ENCODE peak calls at places on chromosomes 13 and 19, in ten cellular contexts. One of them, this sample, is unnamed.

GRCh38 chr19:58538257-58539168 is 5.4 kb upstream of the TRIM28 start:
- DNase-seq in SK-N-SH: no peak
- DNase-seq in heart right ventricle: peak; percentile 54
- DNase-seq in cardiac muscle cell: peak; percentile 86
- DNase-seq in keratinocyte: no peak
- DNase-seq in psoas muscle: no peak
- DNase-seq in uterus: no peak
- DNase-seq in fibroblast of lung: no peak
- DNase-seq in heart left ventricle: peak; percentile 63
- DNase-seq in PC-9: no peak
- DNase-seq in this sample: no peak

GRCh38 chr19:39032164-39032918 is at the start of gene FBXO27:
- DNase-seq in SK-N-SH: peak; percentile 84
- DNase-seq in heart right ventricle: peak; percentile 30
- DNase-seq in cardiac muscle cell: peak; percentile 6
- DNase-seq in keratinocyte: no peak
- DNase-seq in psoas muscle: peak; percentile 22
- DNase-seq in uterus: no peak
- DNase-seq in fibroblast of lung: no peak
- DNase-seq in heart left ventricle: peak; percentile 27
- DNase-seq in PC-9: peak; percentile 67
- DNase-seq in this sample: no peak

GRCh38 chr19:41872775-41873647 is 4.1 kb upstream of the CD79A start:
- DNase-seq in SK-N-SH: peak; percentile 72
- DNase-seq in heart right ventricle: peak; percentile 61
- DNase-seq in cardiac muscle cell: peak; percentile 76
- DNase-seq in keratinocyte: no peak
- DNase-seq in psoas muscle: peak; percentile 42
- DNase-seq in uterus: no peak
- DNase-seq in fibroblast of lung: peak; percentile 58
- DNase-seq in heart left ventricle: peak; percentile 70
- DNase-seq in PC-9: peak; percentile 79
- DNase-seq in this sample: no peak

GRCh38 chr13:19152403-19152802 is 29.2 kb downstream of the TUBA3C start:
- DNase-seq in SK-N-SH: no peak
- DNase-seq in heart right ventricle: no peak
- DNase-seq in cardiac muscle cell: no peak
- DNase-seq in keratinocyte: no peak
- DNase-seq in psoas muscle: no peak
- DNase-seq in uterus: no peak
- DNase-seq in fibroblast of lung: no peak
- DNase-seq in heart left ventricle: no peak
- DNase-seq in PC-9: no peak
- DNase-seq in this sample: no peak

GRCh38 chr13:112671359-112671758 is 18.5 kb upstream of the ATP11A start:
- DNase-seq in SK-N-SH: no peak
- DNase-seq in heart right ventricle: no peak
- DNase-seq in cardiac muscle cell: no peak
- DNase-seq in keratinocyte: no peak
- DNase-seq in psoas muscle: no peak
- DNase-seq in uterus: peak; percentile 6
- DNase-seq in fibroblast of lung: no peak
- DNase-seq in heart left ventricle: no peak
- DNase-seq in PC-9: no peak
- DNase-seq in this sample: no peak

GRCh38 chr13:20489185-20489820 is 36.4 kb downstream of the CRYL1 start:
- DNase-seq in SK-N-SH: no peak
- DNase-seq in heart right ventricle: no peak
- DNase-seq in cardiac muscle cell: no peak
- DNase-seq in keratinocyte: no peak
- DNase-seq in psoas muscle: no peak
- DNase-seq in uterus: no peak
- DNase-seq in fibroblast of lung: peak; percentile 68
- DNase-seq in heart left ventricle: no peak
- DNase-seq in PC-9: peak; percentile 53
- DNase-seq in this sample: no peak

GRCh38 chr13:89294115-89294867 is 1623.1 kb downstream of the SLITRK5 start:
- DNase-seq in SK-N-SH: no peak
- DNase-seq in heart right ventricle: no peak
- DNase-seq in cardiac muscle cell: no peak
- DNase-seq in keratinocyte: no peak
- DNase-seq in psoas muscle: no peak
- DNase-seq in uterus: no peak
- DNase-seq in fibroblast of lung: no peak
- DNase-seq in heart left ventricle: no peak
- DNase-seq in PC-9: no peak
- DNase-seq in this sample: no peak

GRCh38 chr19:7783991-7784421 is 21.0 kb downstream of the CLEC4M start:
- DNase-seq in SK-N-SH: no peak
- DNase-seq in heart right ventricle: no peak
- DNase-seq in cardiac muscle cell: no peak
- DNase-seq in keratinocyte: peak; percentile 69
- DNase-seq in psoas muscle: no peak
- DNase-seq in uterus: no peak
- DNase-seq in fibroblast of lung: peak; percentile 53
- DNase-seq in heart left ventricle: no peak
- DNase-seq in PC-9: peak; percentile 100
- DNase-seq in this sample: no peak

GRCh38 chr19:16627194-16627927 is 643 bp downstream of the MED26 start:
- DNase-seq in SK-N-SH: peak; percentile 44
- DNase-seq in heart right ventricle: no peak
- DNase-seq in cardiac muscle cell: peak; percentile 24
- DNase-seq in keratinocyte: no peak
- DNase-seq in psoas muscle: no peak
- DNase-seq in uterus: no peak
- DNase-seq in fibroblast of lung: peak; percentile 3
- DNase-seq in heart left ventricle: peak; percentile 29
- DNase-seq in PC-9: no peak
- DNase-seq in this sample: no peak

GRCh38 chr19:42023121-42023942 is 29.3 kb upstream of the ATP1A3 start:
- DNase-seq in SK-N-SH: peak; percentile 63
- DNase-seq in heart right ventricle: no peak
- DNase-seq in cardiac muscle cell: peak; percentile 29
- DNase-seq in keratinocyte: no peak
- DNase-seq in psoas muscle: no peak
- DNase-seq in uterus: no peak
- DNase-seq in fibroblast of lung: peak; percentile 9
- DNase-seq in heart left ventricle: no peak
- DNase-seq in PC-9: no peak
- DNase-seq in this sample: no peak

GRCh38 chr19:8401981-8402411 is 11.1 kb upstream of the MARCHF2 start:
- DNase-seq in SK-N-SH: no peak
- DNase-seq in heart right ventricle: no peak
- DNase-seq in cardiac muscle cell: no peak
- DNase-seq in keratinocyte: no peak
- DNase-seq in psoas muscle: no peak
- DNase-seq in uterus: no peak
- DNase-seq in fibroblast of lung: no peak
- DNase-seq in heart left ventricle: no peak
- DNase-seq in PC-9: no peak
- DNase-seq in this sample: no peak

GRCh38 chr13:80374453-80374852 is 33.5 kb upstream of the SPRY2 start:
- DNase-seq in SK-N-SH: no peak
- DNase-seq in heart right ventricle: peak; percentile 71
- DNase-seq in cardiac muscle cell: no peak
- DNase-seq in keratinocyte: no peak
- DNase-seq in psoas muscle: peak; percentile 82
- DNase-seq in uterus: peak; percentile 82
- DNase-seq in fibroblast of lung: no peak
- DNase-seq in heart left ventricle: peak; percentile 57
- DNase-seq in PC-9: no peak
- DNase-seq in this sample: no peak

GRCh38 chr19:40508739-40509260 is 42.0 kb downstream of the SPTBN4 start:
- DNase-seq in SK-N-SH: no peak
- DNase-seq in heart right ventricle: no peak
- DNase-seq in cardiac muscle cell: no peak
- DNase-seq in keratinocyte: no peak
- DNase-seq in psoas muscle: no peak
- DNase-seq in uterus: no peak
- DNase-seq in fibroblast of lung: no peak
- DNase-seq in heart left ventricle: no peak
- DNase-seq in PC-9: no peak
- DNase-seq in this sample: no peak

GRCh38 chr19:45667620-45668341 is at the start of gene GIPR:
- DNase-seq in SK-N-SH: peak; percentile 74
- DNase-seq in heart right ventricle: peak; percentile 71
- DNase-seq in cardiac muscle cell: peak; percentile 85
- DNase-seq in keratinocyte: peak; percentile 80
- DNase-seq in psoas muscle: peak; percentile 33
- DNase-seq in uterus: no peak
- DNase-seq in fibroblast of lung: no peak
- DNase-seq in heart left ventricle: peak; percentile 61
- DNase-seq in PC-9: peak; percentile 91
- DNase-seq in this sample: no peak

GRCh38 chr19:34171539-34171876 is 796 bp upstream of the LSM14A start:
- DNase-seq in SK-N-SH: no peak
- DNase-seq in heart right ventricle: no peak
- DNase-seq in cardiac muscle cell: no peak
- DNase-seq in keratinocyte: no peak
- DNase-seq in psoas muscle: no peak
- DNase-seq in uterus: no peak
- DNase-seq in fibroblast of lung: peak; percentile 73
- DNase-seq in heart left ventricle: no peak
- DNase-seq in PC-9: peak; percentile 44
- DNase-seq in this sample: no peak

GRCh38 chr19:45376045-45376724 is 5.8 kb upstream of the ERCC2 start:
- DNase-seq in SK-N-SH: peak; percentile 10
- DNase-seq in heart right ventricle: no peak
- DNase-seq in cardiac muscle cell: peak; percentile 54
- DNase-seq in keratinocyte: peak; percentile 69
- DNase-seq in psoas muscle: peak; percentile 55
- DNase-seq in uterus: peak; percentile 64
- DNase-seq in fibroblast of lung: peak; percentile 73
- DNase-seq in heart left ventricle: peak; percentile 60
- DNase-seq in PC-9: peak; percentile 94
- DNase-seq in this sample: peak; percentile 74

GRCh38 chr13:37225414-37226047 is 120.1 kb upstream of the CSNK1A1L start:
- DNase-seq in SK-N-SH: no peak
- DNase-seq in heart right ventricle: no peak
- DNase-seq in cardiac muscle cell: no peak
- DNase-seq in keratinocyte: no peak
- DNase-seq in psoas muscle: no peak
- DNase-seq in uterus: no peak
- DNase-seq in fibroblast of lung: peak; percentile 45
- DNase-seq in heart left ventricle: no peak
- DNase-seq in PC-9: no peak
- DNase-seq in this sample: no peak

GRCh38 chr13:32430018-32430747 is 2.3 kb upstream of the N4BP2L1 start:
- DNase-seq in SK-N-SH: no peak
- DNase-seq in heart right ventricle: no peak
- DNase-seq in cardiac muscle cell: no peak
- DNase-seq in keratinocyte: no peak
- DNase-seq in psoas muscle: no peak
- DNase-seq in uterus: no peak
- DNase-seq in fibroblast of lung: no peak
- DNase-seq in heart left ventricle: no peak
- DNase-seq in PC-9: no peak
- DNase-seq in this sample: no peak

GRCh38 chr19:6536138-6536671 is 5.4 kb downstream of the TNFSF9 start:
- DNase-seq in SK-N-SH: peak; percentile 88
- DNase-seq in heart right ventricle: no peak
- DNase-seq in cardiac muscle cell: peak; percentile 32
- DNase-seq in keratinocyte: peak; percentile 68
- DNase-seq in psoas muscle: peak; percentile 31
- DNase-seq in uterus: no peak
- DNase-seq in fibroblast of lung: no peak
- DNase-seq in heart left ventricle: peak; percentile 28
- DNase-seq in PC-9: peak; percentile 53
- DNase-seq in this sample: no peak

GRCh38 chr19:4715529-4716221 is 8.0 kb downstream of the DPP9 start:
- DNase-seq in SK-N-SH: peak; percentile 15
- DNase-seq in heart right ventricle: no peak
- DNase-seq in cardiac muscle cell: no peak
- DNase-seq in keratinocyte: no peak
- DNase-seq in psoas muscle: no peak
- DNase-seq in uterus: no peak
- DNase-seq in fibroblast of lung: no peak
- DNase-seq in heart left ventricle: no peak
- DNase-seq in PC-9: no peak
- DNase-seq in this sample: no peak
- TF ChIP-seq CTCF in SK-N-SH: no peak
- TF ChIP-seq CTCF in heart right ventricle: no peak
- TF ChIP-seq CTCF in cardiac muscle cell: no peak
- TF ChIP-seq CTCF in keratinocyte: no peak
- TF ChIP-seq CTCF in psoas muscle: no peak
- TF ChIP-seq CTCF in uterus: no peak
- TF ChIP-seq CTCF in fibroblast of lung: no peak
- TF ChIP-seq CTCF in heart left ventricle: no peak
- TF ChIP-seq CTCF in PC-9: no peak
- TF ChIP-seq CTCF in this sample: no peak

GRCh38 chr13:23992722-23993438 is 95.6 kb upstream of the C1QTNF9B start:
- DNase-seq in SK-N-SH: no peak
- DNase-seq in heart right ventricle: no peak
- DNase-seq in cardiac muscle cell: no peak
- DNase-seq in keratinocyte: no peak
- DNase-seq in psoas muscle: no peak
- DNase-seq in uterus: no peak
- DNase-seq in fibroblast of lung: no peak
- DNase-seq in heart left ventricle: no peak
- DNase-seq in PC-9: no peak
- DNase-seq in this sample: no peak
- H3K4me3 ChIP-seq in SK-N-SH: no peak overlapping the region
- H3K4me3 ChIP-seq in heart right ventricle: no peak overlapping the region
- H3K4me3 ChIP-seq in cardiac muscle cell: no peak overlapping the region
- H3K4me3 ChIP-seq in keratinocyte: no peak overlapping the region
- H3K4me3 ChIP-seq in psoas muscle: no peak overlapping the region
- H3K4me3 ChIP-seq in uterus: no peak overlapping the region
- H3K4me3 ChIP-seq in fibroblast of lung: no peak overlapping the region
- H3K4me3 ChIP-seq in heart left ventricle: no peak overlapping the region
- H3K4me3 ChIP-seq in PC-9: no peak overlapping the region
- H3K4me3 ChIP-seq in this sample: no peak overlapping the region

GRCh38 chr19:13804830-13805683 is 9.8 kb downstream of the ZSWIM4 start:
- DNase-seq in SK-N-SH: peak; percentile 72
- DNase-seq in heart right ventricle: peak; percentile 61
- DNase-seq in cardiac muscle cell: peak; percentile 40
- DNase-seq in keratinocyte: no peak
- DNase-seq in psoas muscle: peak; percentile 34
- DNase-seq in uterus: no peak
- DNase-seq in fibroblast of lung: no peak
- DNase-seq in heart left ventricle: no peak
- DNase-seq in PC-9: no peak
- DNase-seq in this sample: no peak
- TF ChIP-seq CTCF in SK-N-SH: peak; percentile 40
- TF ChIP-seq CTCF in heart right ventricle: peak; percentile 27
- TF ChIP-seq CTCF in cardiac muscle cell: peak; percentile 32
- TF ChIP-seq CTCF in keratinocyte: no peak
- TF ChIP-seq CTCF in psoas muscle: peak; percentile 47
- TF ChIP-seq CTCF in uterus: peak; percentile 31
- TF ChIP-seq CTCF in fibroblast of lung: peak; percentile 29
- TF ChIP-seq CTCF in heart left ventricle: peak; percentile 56
- TF ChIP-seq CTCF in PC-9: no peak
- TF ChIP-seq CTCF in this sample: peak; percentile 27

DNA sequence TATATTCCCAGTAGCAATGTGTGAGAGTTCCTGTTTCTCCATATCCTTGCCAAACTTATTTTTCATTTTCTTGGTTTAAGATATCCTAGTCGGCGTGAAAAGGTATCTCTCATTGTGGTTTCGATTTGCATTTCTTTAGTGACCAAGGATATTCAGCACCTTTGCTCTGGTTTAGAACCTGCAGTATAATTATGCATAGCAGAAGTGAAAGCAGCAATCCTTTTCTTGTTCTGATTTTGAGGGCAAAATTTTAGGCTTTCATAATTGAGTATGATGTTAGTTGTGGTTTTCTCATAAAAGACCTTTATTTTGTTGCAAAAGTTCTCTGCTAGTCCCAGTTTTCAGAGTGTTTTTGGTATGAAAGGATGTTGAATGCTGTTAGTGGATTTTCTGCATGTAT is 491.0 kb downstream of the FGF9 start:
- DNase-seq in SK-N-SH: no peak
- DNase-seq in heart right ventricle: no peak
- DNase-seq in cardiac muscle cell: no peak
- DNase-seq in keratinocyte: no peak
- DNase-seq in psoas muscle: no peak
- DNase-seq in uterus: no peak
- DNase-seq in fibroblast of lung: no peak
- DNase-seq in heart left ventricle: no peak
- DNase-seq in PC-9: no peak
- DNase-seq in this sample: no peak
- H3K4me3 ChIP-seq in SK-N-SH: peak overlapping the region; percentile 25
- H3K4me3 ChIP-seq in heart right ventricle: no peak overlapping the region
- H3K4me3 ChIP-seq in cardiac muscle cell: no peak overlapping the region
- H3K4me3 ChIP-seq in keratinocyte: no peak overlapping the region
- H3K4me3 ChIP-seq in psoas muscle: no peak overlapping the region
- H3K4me3 ChIP-seq in uterus: no peak overlapping the region
- H3K4me3 ChIP-seq in fibroblast of lung: no peak overlapping the region
- H3K4me3 ChIP-seq in heart left ventricle: no peak overlapping the region
- H3K4me3 ChIP-seq in PC-9: peak overlapping the region; percentile 18
- H3K4me3 ChIP-seq in this sample: no peak overlapping the region

This sample was measured in epithelial cell of proximal tubule.